ENCODE peak calls at places on chromosome 3, in seven cellular contexts. H, R, Q, Z, S, M and C are unnamed samples.

GRCh38 chr3:47772788-47773187 is 8.9 kb downstream of the SMARCC1 start:
- DNase-seq in H (no peak), Q (no peak), S (no peak), R (no peak), Z (no peak), M (no peak), C (no peak)

GRCh38 chr3:82308755-82309154 is 547.3 kb upstream of the GBE1 start:
- DNase-seq in H (no peak), M (no peak), R (no peak), Z (no peak), Q (no peak), S (no peak), C (no peak)

GRCh38 chr3:24387000-24387399 is 107.7 kb downstream of the THRB start:
- DNase-seq in Q (no peak), H (no peak), R (no peak), Z (no peak), M (no peak), S (no peak), C (no peak)

GRCh38 chr3:102235679-102236078 is 199.1 kb upstream of the ZPLD1 start:
- DNase-seq in Z (no peak), M (peak), S (no peak), Q (no peak), R (no peak), H (no peak), C (no peak)

GRCh38 chr3:47012342-47013230 is 33.1 kb downstream of the NBEAL2 start:
- DNase-seq in S (no peak), Q (no peak), M (no peak), H (peak), Z (no peak), R (no peak), C (peak)

GRCh38 chr3:119388577-119388976 is 74.8 kb downstream of the TMEM39A start:
- DNase-seq in H (no peak), Z (no peak), Q (no peak), M (no peak), R (no peak), S (no peak), C (no peak)

GRCh38 chr3:188187055-188187454 is 33.1 kb downstream of the LPP start:
- DNase-seq in Z (no peak), S (no peak), M (no peak), H (no peak), R (no peak), Q (no peak), C (peak)

GRCh38 chr3:71978150-71978721 is 193.3 kb upstream of the PROK2 start:
- DNase-seq in S (no peak), Z (no peak), H (no peak), R (no peak), M (no peak), Q (no peak), C (no peak)

GRCh38 chr3:128505771-128506170 is 12.8 kb upstream of the GATA2 start:
- DNase-seq in Z (no peak), M (no peak), R (no peak), S (no peak), Q (no peak), H (no peak), C (no peak)

GRCh38 chr3:179297971-179298725 is 24.7 kb upstream of the ZNF639 start:
- DNase-seq in H (no peak), Z (no peak), M (peak), R (no peak), S (no peak), Q (no peak), C (no peak)

GRCh38 chr3:171309906-171310359 is 150.3 kb downstream of the TNIK start:
- DNase-seq in S (no peak), R (no peak), M (peak), H (no peak), Z (no peak), Q (no peak), C (no peak)

GRCh38 chr3:129597087-129597791 is 9.2 kb downstream of the PLXND1 start:
- DNase-seq in S (no peak), H (no peak), Z (peak), M (peak), R (no peak), Q (no peak), C (no peak)

GRCh38 chr3:188792788-188793187 is 379.0 kb upstream of the TPRG1 start:
- DNase-seq in M (peak), Q (no peak), Z (no peak), S (no peak), H (peak), R (no peak), C (no peak)

GRCh38 chr3:177525987-177526712 is 328.9 kb upstream of the TBL1XR1 start:
- DNase-seq in Z (peak), M (no peak), H (no peak), S (no peak), R (no peak), Q (no peak), C (no peak)

GRCh38 chr3:38114875-38115644 is 21.9 kb downstream of the ACAA1 start:
- DNase-seq in H (no peak), Q (peak), Z (no peak), S (no peak), M (no peak), R (no peak), C (no peak)

GRCh38 chr3:137761099-137761562 is 3.0 kb upstream of the SOX14 start:
- DNase-seq in R (no peak), H (peak), M (no peak), Z (no peak), Q (no peak), S (no peak), C (no peak)

GRCh38 chr3:9225268-9225667 is 24.2 kb downstream of the SRGAP3 start:
- DNase-seq in S (no peak), R (no peak), Z (no peak), H (no peak), Q (no peak), M (no peak), C (no peak)

GRCh38 chr3:89113887-89114840 is 6.7 kb downstream of the EPHA3 start:
- DNase-seq in M (peak), Q (no peak), Z (peak), H (peak), R (no peak), S (peak), C (no peak)

GRCh38 chr3:46624976-46625490 is 12.7 kb downstream of the FAM240A start:
- DNase-seq in R (no peak), H (no peak), S (no peak), M (no peak), Z (no peak), Q (no peak), C (no peak)

GRCh38 chr3:78405745-78406144 is 1362.1 kb downstream of the ROBO1 start:
- DNase-seq in R (no peak), M (no peak), S (no peak), Q (no peak), Z (no peak), H (no peak), C (no peak)

GRCh38 chr3:127668906-127669305 is 3.8 kb upstream of the ABTB1 start:
- DNase-seq in M (no peak), R (no peak), H (no peak), S (no peak), Z (no peak), Q (no peak), C (no peak)

GRCh38 chr3:176951144-176951543 is 246.1 kb downstream of the TBL1XR1 start:
- DNase-seq in Q (no peak), S (peak), Z (no peak), M (no peak), H (no peak), R (no peak), C (no peak)

GRCh38 chr3:59290358-59290757 is 240.5 kb upstream of the CFAP20DC start:
- DNase-seq in R (no peak), Z (no peak), H (no peak), M (no peak), S (no peak), Q (no peak), C (no peak)

GRCh38 chr3:42431099-42431498 is 20.7 kb upstream of the LYZL4 start:
- DNase-seq in Z (no peak), H (no peak), Q (no peak), M (no peak), R (no peak), S (no peak), C (no peak)

GRCh38 chr3:156643729-156644389 is 30.5 kb upstream of the TIPARP start:
- DNase-seq in Q (no peak), S (no peak), H (no peak), Z (no peak), M (peak), R (no peak), C (no peak)

GRCh38 chr3:190382082-190382481 is 5.9 kb upstream of the CLDN16 start:
- DNase-seq in H (no peak), S (no peak), R (peak), Q (no peak), M (peak), Z (peak), C (no peak)

GRCh38 chr3:158918008-158918407 is 116.2 kb downstream of the MFSD1 start:
- DNase-seq in Z (peak), M (peak), H (peak), Q (peak), S (no peak), R (peak), C (no peak)

GRCh38 chr3:147616998-147617619 is 207.9 kb downstream of the ZIC1 start:
- DNase-seq in Q (no peak), M (peak), H (no peak), R (no peak), Z (no peak), S (no peak), C (no peak)

GRCh38 chr3:124997303-124998246 is 58.2 kb downstream of the HEG1 start:
- DNase-seq in Z (no peak), H (no peak), M (no peak), S (no peak), R (no peak), Q (no peak), C (no peak)

DNA sequence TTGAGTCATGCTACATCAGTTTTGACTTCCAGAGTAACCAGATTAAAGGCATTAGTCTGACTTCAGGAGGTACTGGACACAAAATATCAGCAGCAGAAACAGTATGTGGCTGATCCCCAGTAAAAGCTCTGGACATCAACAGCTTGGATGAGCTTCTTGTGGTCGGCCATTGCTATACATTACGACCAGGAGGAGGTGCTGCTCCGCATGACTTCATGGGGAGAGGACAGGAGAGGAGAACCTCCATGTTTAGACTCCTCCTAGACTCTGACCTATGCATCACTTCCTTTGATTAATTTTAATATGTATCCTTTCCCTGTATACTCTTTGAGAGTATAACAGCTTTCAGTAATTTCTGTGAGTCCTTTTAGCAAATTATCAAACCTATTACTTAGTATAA is 285.6 kb upstream of the ARHGEF26 start:
- DNase-seq in H (no peak), S (no peak), Q (no peak), M (no peak), R (no peak), Z (no peak), C (no peak)
- TF ChIP-seq CTCF in H (no peak), S (no peak), Q (peak), M (no peak), R (no peak), Z (no peak), C (no peak)

GRCh38 chr3:53046171-53047170 is 598 bp upstream of the SFMBT1 start:
- DNase-seq in H (peak), M (peak), Z (no peak), R (no peak), Q (peak), S (peak), C (peak)
- TF ChIP-seq CTCF in H (no peak), M (peak), Z (peak), R (peak), Q (no peak), S (peak), C (peak)

GRCh38 chr3:193824365-193824764 is 231.4 kb downstream of the OPA1 start:
- DNase-seq in H (no peak), R (no peak), Z (no peak), M (no peak), S (no peak), Q (no peak), C (no peak)
- TF ChIP-seq CTCF in H (no peak), R (no peak), Z (no peak), M (no peak), S (no peak), Q (no peak), C (no peak)

GRCh38 chr3:67605377-67605776 is 49.0 kb downstream of the SUCLG2 start:
- DNase-seq in R (peak), M (peak), H (no peak), Q (no peak), S (no peak), Z (peak), C (no peak)
- TF ChIP-seq CTCF in R (peak), M (peak), H (no peak), Q (peak), S (peak), Z (peak), C (no peak)

GRCh38 chr3:64321747-64322146 is 96.5 kb upstream of the PRICKLE2 start:
- DNase-seq in S (no peak), H (no peak), M (peak), Q (no peak), Z (peak), R (no peak), C (no peak)

GRCh38 chr3:64316971-64317370 is 91.7 kb upstream of the PRICKLE2 start:
- DNase-seq in Q (no peak), Z (no peak), R (no peak), S (no peak), H (no peak), M (peak), C (no peak)

GRCh38 chr3:64318001-64318400 is 92.7 kb upstream of the PRICKLE2 start:
- DNase-seq in Q (no peak), R (no peak), Z (no peak), M (no peak), S (no peak), H (no peak), C (no peak)

GRCh38 chr3:64319391-64319790 is 94.1 kb upstream of the PRICKLE2 start:
- DNase-seq in Z (no peak), R (no peak), M (no peak), Q (no peak), H (peak), S (no peak), C (no peak)

DNA sequence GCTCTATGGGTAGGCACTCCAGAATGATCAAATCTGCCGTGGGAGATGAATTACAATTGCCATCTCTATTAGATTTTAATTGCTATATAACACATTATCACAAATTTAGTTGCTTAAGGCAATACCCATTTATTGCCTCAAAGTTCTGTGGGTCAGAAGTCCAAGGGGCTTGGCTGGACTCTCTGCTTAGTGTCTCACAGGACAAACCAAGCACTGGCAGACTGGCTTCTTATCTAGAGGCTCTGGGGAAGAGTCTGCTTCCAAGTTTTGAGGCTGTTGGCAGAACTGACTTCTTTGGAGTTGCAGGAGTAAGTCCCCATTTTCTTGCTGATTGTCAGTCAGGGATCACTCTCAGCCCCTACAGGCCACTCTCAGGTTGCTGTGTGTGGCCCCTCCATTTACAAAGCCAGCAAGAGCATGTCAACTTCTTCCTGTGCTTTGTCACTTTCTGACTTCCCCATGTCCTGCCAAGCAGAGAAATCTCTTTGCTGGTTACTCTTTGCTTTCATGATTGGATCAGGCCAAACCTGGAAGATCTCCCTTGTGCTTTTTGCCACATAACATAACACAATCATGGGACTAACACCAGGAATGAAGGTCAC is 93.5 kb upstream of the PRICKLE2 start:
- DNase-seq in S (no peak), M (no peak), H (no peak), R (no peak), Q (no peak), Z (no peak), C (no peak)
- TF ChIP-seq CTCF in S (no peak), M (no peak), H (no peak), R (no peak), Q (no peak), Z (no peak), C (no peak)

GRCh38 chr3:56347219-56347871 is 120.9 kb downstream of the ERC2 start:
- DNase-seq in S (no peak), H (peak), R (no peak), Z (no peak), M (no peak), Q (no peak), C (no peak)
- TF ChIP-seq CTCF in S (no peak), H (peak), R (peak), Z (peak), M (no peak), Q (peak), C (peak)